ENCODE peak calls at places on chromosomes 13 and 19, in six cellular contexts. L is heart right ventricle, E is BE2C, H is stromal cell of bone marrow, G is fibroblast of villous mesenchyme, S is sciatic nerve. K is an unnamed sample.

GRCh38 chr19:41871573-41872383 is 5.3 kb upstream of the CD79A start:
- DNase-seq in L (no peak), E (no peak), H (no peak), G (no peak), S (no peak), K (no peak)

GRCh38 chr13:95559100-95559499 is 6.6 kb downstream of the CLDN10 start:
- DNase-seq in L (no peak), E (no peak), H (no peak), G (no peak), S (no peak), K (no peak)

GRCh38 chr13:91347996-91348905 is 764 bp downstream of the MIR17HG start:
- DNase-seq in L (peak; percentile 50), E (peak; percentile 55), H (no peak), G (peak; percentile 18), S (peak; percentile 75), K (peak; percentile 88)

GRCh38 chr19:57934820-57935665 is at the start of gene ZNF418:
- DNase-seq in L (peak; percentile 44), E (peak; percentile 74), H (peak; percentile 82), G (peak; percentile 85), S (peak; percentile 57), K (peak; percentile 83)

GRCh38 chr13:26838821-26839220 is 78.2 kb upstream of the GPR12 start:
- DNase-seq in L (no peak), E (no peak), H (no peak), G (no peak), S (no peak), K (no peak)

GRCh38 chr13:48514776-48515175 is 18.1 kb downstream of the RCBTB2 start:
- DNase-seq in L (no peak), E (no peak), H (no peak), G (no peak), S (no peak), K (no peak)

GRCh38 chr19:28345811-28346210 is 867.1 kb downstream of the UQCRFS1 start:
- DNase-seq in L (no peak), E (no peak), H (no peak), G (no peak), S (no peak), K (no peak)

GRCh38 chr13:101545521-101545920 is 93.0 kb downstream of the ITGBL1 start:
- DNase-seq in L (no peak), E (no peak), H (no peak), G (peak; percentile 64), S (no peak), K (no peak)

GRCh38 chr13:30159446-30159839 is 147.9 kb downstream of the KATNAL1 start:
- DNase-seq in L (no peak), E (no peak), H (peak; percentile 78), G (peak; percentile 70), S (no peak), K (no peak)

GRCh38 chr19:15779756-15780476 is 7.5 kb upstream of the OR10H5 start:
- DNase-seq in L (peak; percentile 76), E (no peak), H (peak; percentile 14), G (no peak), S (peak; percentile 91), K (peak; percentile 88)